ENCODE peak calls at places on chromosomes 6 and 20, in six cellular contexts. Y is kidney, O is Caco-2, K is neural progenitor cell, V is mammary epithelial cell, I is IMR-90. P is an unnamed sample.

GRCh38 chr20:50348118-50348517 is 157.5 kb downstream of the CEBPB start:
- DNase-seq in Y (no peak), O (no peak), K (no peak), I (no peak), V (no peak), P (no peak)

GRCh38 chr6:125815050-125815910 is 24.5 kb downstream of the NCOA7 start:
- DNase-seq in O (no peak), V (no peak), I (no peak), Y (no peak), K (no peak), P (no peak)

GRCh38 chr6:13189710-13190109 is 138.6 kb downstream of the TBC1D7 start:
- DNase-seq in Y (no peak), K (no peak), O (no peak), I (no peak), V (no peak), P (no peak)

GRCh38 chr20:49890651-49891361 is 24.5 kb downstream of the SPATA2 start:
- DNase-seq in I (no peak), V (no peak), O (peak), Y (no peak), K (peak), P (no peak)

GRCh38 chr6:127392301-127392700 is 48.9 kb upstream of the ECHDC1 start:
- DNase-seq in V (peak), O (no peak), Y (no peak), I (no peak), K (no peak), P (no peak)

GRCh38 chr6:13760948-13761347 is 49.3 kb upstream of the RANBP9 start:
- DNase-seq in I (peak), V (peak), Y (no peak), K (no peak), O (no peak), P (peak)

GRCh38 chr6:79864001-79864400 is 83.4 kb downstream of the ELOVL4 start:
- DNase-seq in V (no peak), K (no peak), Y (no peak), I (no peak), O (no peak), P (no peak)

GRCh38 chr6:83590413-83590812 is 78.1 kb downstream of the PRSS35 start:
- DNase-seq in Y (no peak), V (no peak), O (no peak), I (peak), K (no peak), P (peak)

GRCh38 chr6:26235240-26235730 is 129.7 kb upstream of the BTN3A2 start:
- DNase-seq in I (no peak), O (no peak), K (no peak), Y (no peak), V (no peak), P (no peak)

GRCh38 chr6:92231220-92231701 is 1188.1 kb downstream of the EPHA7 start:
- DNase-seq in V (no peak), O (no peak), K (peak), Y (no peak), I (no peak), P (no peak)

GRCh38 chr20:47677314-47678129 is 107.8 kb downstream of the SULF2 start:
- DNase-seq in I (peak), Y (peak), O (peak), V (peak), K (peak), P (no peak)

GRCh38 chr6:106692112-106692822 is 62.9 kb downstream of the QRSL1 start:
- DNase-seq in K (peak), I (peak), Y (peak), O (no peak), V (peak), P (peak)

GRCh38 chr6:35142578-35142977 is 1.4 kb upstream of the TCP11 start:
- DNase-seq in V (peak), Y (no peak), O (no peak), I (peak), K (no peak), P (no peak)

GRCh38 chr20:63202811-63203526 is 13.0 kb downstream of the YTHDF1 start:
- DNase-seq in V (no peak), O (no peak), Y (peak), I (no peak), K (no peak), P (no peak)

GRCh38 chr20:23269954-23270353 is 80.6 kb upstream of the NXT1 start:
- DNase-seq in K (peak), I (no peak), Y (no peak), O (no peak), V (no peak), P (no peak)

GRCh38 chr6:109166643-109167042 is 71.3 kb downstream of the CEP57L1 start:
- DNase-seq in V (no peak), Y (no peak), I (no peak), K (no peak), O (no peak), P (no peak)

GRCh38 chr20:58538752-58539151 is 23.6 kb upstream of the APCDD1L start:
- DNase-seq in K (no peak), V (peak), I (peak), Y (no peak), O (peak), P (no peak)

GRCh38 chr20:61345656-61346055 is 93.6 kb downstream of the CDH4 start:
- DNase-seq in V (no peak), Y (no peak), O (no peak), I (no peak), K (peak), P (no peak)

GRCh38 chr20:36549942-36550796 is 8.8 kb downstream of the MYL9 start:
- DNase-seq in K (no peak), I (no peak), V (no peak), O (no peak), Y (peak), P (no peak)

GRCh38 chr20:8360035-8360434 is 228.0 kb downstream of the PLCB1 start:
- DNase-seq in I (no peak), O (no peak), K (peak), Y (no peak), V (no peak), P (no peak)

GRCh38 chr6:88808381-88808780 is 155.0 kb downstream of the RNGTT start:
- DNase-seq in V (no peak), O (no peak), I (no peak), K (no peak), Y (no peak), P (no peak)

GRCh38 chr6:80143312-80143960 is 37.0 kb downstream of the BCKDHB start:
- DNase-seq in I (peak), Y (peak), O (no peak), V (peak), K (no peak), P (peak)

GRCh38 chr6:28985396-28986164 is 19.5 kb downstream of the ZNF311 start:
- DNase-seq in V (peak), K (peak), O (peak), I (peak), Y (peak), P (peak)

GRCh38 chr20:64099880-64100565 is 7.3 kb downstream of the NPBWR2 start:
- DNase-seq in V (no peak), Y (no peak), I (no peak), O (no peak), K (no peak), P (no peak)

GRCh38 chr20:48547682-48548081 is 280.1 kb downstream of the PREX1 start:
- DNase-seq in I (no peak), O (peak), V (no peak), Y (no peak), K (no peak), P (no peak)

GRCh38 chr6:52566201-52566600 is 10.7 kb downstream of the TRAM2 start:
- DNase-seq in Y (no peak), K (no peak), I (no peak), O (no peak), V (no peak), P (no peak)

GRCh38 chr6:34439442-34439841 is 13.6 kb upstream of the RPS10 start:
- DNase-seq in I (no peak), O (no peak), K (no peak), Y (no peak), V (no peak), P (no peak)

GRCh38 chr20:43586641-43587040 is 4.1 kb upstream of the IFT52 start:
- DNase-seq in O (no peak), Y (no peak), V (no peak), K (no peak), I (no peak), P (no peak)

GRCh38 chr6:81753709-81754678 is 1.5 kb upstream of the TENT5A start:
- DNase-seq in Y (peak), O (peak), K (peak), V (peak), I (peak), P (no peak)
- H3K4me3 ChIP-seq in Y (peak), O (peak), K (peak), V (peak), I (peak), P (peak)

GRCh38 chr6:41576667-41577066 is 30.5 kb downstream of the FOXP4 start:
- DNase-seq in O (no peak), Y (no peak), K (no peak), I (no peak), V (no peak), P (no peak)

GRCh38 chr6:41577356-41577864 is 31.2 kb downstream of the FOXP4 start:
- DNase-seq in I (no peak), V (no peak), O (no peak), Y (no peak), K (no peak), P (no peak)

GRCh38 chr6:41578714-41579610 is 32.8 kb downstream of the FOXP4 start:
- DNase-seq in V (no peak), I (peak), O (peak), Y (no peak), K (peak), P (no peak)

GRCh38 chr6:41575598-41575997 is 29.4 kb downstream of the FOXP4 start:
- DNase-seq in Y (no peak), I (no peak), O (no peak), V (no peak), K (no peak), P (no peak)

DNA sequence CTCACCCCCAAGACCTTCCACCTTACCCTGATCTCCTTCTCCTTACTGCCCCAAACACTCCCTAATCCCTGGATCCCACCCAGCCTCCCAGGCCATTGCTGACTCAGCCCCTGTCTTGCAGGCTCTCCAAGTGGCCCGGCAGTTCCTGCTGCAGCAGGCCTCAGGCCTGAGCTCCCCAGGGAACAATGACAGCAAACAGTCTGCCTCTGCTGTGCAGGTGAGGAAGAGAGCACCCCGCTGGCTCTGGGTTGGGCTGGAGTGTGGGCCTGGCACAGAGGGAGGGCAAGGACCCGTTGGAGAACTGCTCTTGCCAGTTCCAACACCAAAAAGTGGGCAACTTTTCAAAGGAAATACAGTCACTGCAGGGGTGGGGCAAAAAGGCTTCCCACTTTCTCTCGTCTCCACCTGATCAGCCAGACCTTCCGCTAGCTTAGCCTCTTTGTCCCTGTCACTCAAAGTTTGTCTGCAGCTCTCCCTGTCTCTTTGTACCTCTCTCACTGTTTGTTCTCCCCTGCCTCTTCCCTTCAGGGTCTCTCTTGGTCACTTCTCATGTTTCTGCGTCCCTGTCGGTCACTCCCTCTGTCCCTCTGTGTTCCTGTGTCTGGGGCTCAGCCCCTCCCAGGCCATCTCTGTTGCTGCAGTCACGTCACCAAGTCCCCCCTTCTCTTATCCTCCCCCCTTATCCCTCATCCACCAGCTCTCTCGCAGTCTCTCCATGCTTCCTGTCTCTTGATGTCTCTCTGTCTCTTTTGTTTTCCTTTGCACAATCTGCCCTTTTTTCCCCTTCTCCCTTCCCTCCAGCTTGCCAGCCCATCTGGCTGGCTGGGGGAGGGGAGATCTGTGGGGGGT is 31.9 kb downstream of the FOXP4 start:
- DNase-seq in O (no peak), K (peak), I (peak), V (peak), Y (no peak), P (no peak)
- H3K4me3 ChIP-seq in O (no peak), K (peak), I (peak), V (no peak), Y (no peak), P (no peak)

DNA sequence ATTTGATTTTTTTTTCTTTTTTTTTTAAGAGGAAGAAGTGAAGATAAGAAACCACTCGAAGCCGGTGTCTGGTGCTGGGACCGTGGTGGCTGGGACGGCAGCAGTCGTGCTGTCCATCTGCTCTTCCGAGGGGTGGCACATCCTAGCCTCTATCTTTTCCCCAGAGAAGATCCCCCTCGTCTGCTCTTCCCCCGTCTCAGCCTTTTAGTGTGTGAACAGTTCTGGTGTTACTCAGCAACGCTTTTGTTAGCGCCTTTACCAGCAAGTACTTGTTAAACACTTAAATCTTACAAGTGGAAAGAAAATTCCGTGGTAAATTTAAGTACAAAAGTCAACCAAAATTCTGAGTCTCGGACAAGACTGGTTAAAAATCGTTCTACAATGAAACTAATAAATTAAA is 90.1 kb downstream of the RSPH3 start:
- DNase-seq in Y (no peak), I (no peak), K (peak), V (no peak), O (no peak), P (no peak)
- H3K4me3 ChIP-seq in Y (no peak), I (no peak), K (peak), V (no peak), O (no peak), P (no peak)

GRCh38 chr6:69984506-69984905 is 118.2 kb downstream of the COL19A1 start:
- DNase-seq in O (no peak), I (no peak), K (no peak), Y (no peak), V (no peak), P (no peak)

GRCh38 chr6:69988458-69989126 is 122.2 kb downstream of the COL19A1 start:
- DNase-seq in O (no peak), V (no peak), K (no peak), Y (no peak), I (no peak), P (no peak)

GRCh38 chr6:69985180-69985579 is 118.8 kb downstream of the COL19A1 start:
- DNase-seq in O (no peak), V (peak), I (no peak), Y (no peak), K (no peak), P (peak)

DNA sequence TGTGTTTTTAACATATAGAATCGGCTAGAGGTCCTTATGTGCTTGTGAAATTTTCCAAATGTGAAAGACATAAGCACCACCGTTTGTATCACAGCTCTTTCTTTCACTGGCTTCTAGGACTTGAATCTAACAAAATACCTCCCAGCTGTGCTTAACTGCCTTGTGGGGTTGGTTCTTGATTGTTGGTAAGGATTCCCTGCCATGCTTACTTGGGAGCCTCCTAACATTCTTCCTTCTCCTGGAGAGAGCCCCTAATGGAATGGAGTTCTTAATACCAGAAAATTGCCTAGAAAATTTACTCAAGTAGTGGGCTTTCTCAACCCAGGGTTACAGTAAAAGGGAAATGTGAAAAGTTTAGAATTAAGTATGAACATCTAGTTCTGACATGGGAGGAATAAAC is 121.2 kb downstream of the COL19A1 start:
- DNase-seq in K (no peak), O (no peak), Y (no peak), I (no peak), V (no peak), P (no peak)
- H3K4me3 ChIP-seq in K (no peak), O (no peak), Y (no peak), I (no peak), V (no peak), P (no peak)

GRCh38 chr6:169085466-169085865 is 168.2 kb downstream of the THBS2 start:
- DNase-seq in I (no peak), V (no peak), K (no peak), Y (no peak), O (no peak), P (no peak)

GRCh38 chr6:169084067-169084466 is 169.6 kb downstream of the THBS2 start:
- DNase-seq in O (no peak), V (no peak), Y (no peak), K (no peak), I (no peak), P (no peak)

GRCh38 chr6:169086020-169086419 is 167.6 kb downstream of the THBS2 start:
- DNase-seq in V (peak), O (no peak), I (no peak), Y (no peak), K (no peak), P (no peak)

GRCh38 chr6:169088761-169089160 is 164.9 kb downstream of the THBS2 start:
- DNase-seq in O (no peak), V (no peak), Y (no peak), K (no peak), I (no peak), P (no peak)

GRCh38 chr6:169087436-169088046 is 166.1 kb downstream of the THBS2 start:
- DNase-seq in V (no peak), O (no peak), Y (no peak), K (no peak), I (peak), P (no peak)
- H3K4me3 ChIP-seq in V (no peak), O (no peak), Y (no peak), K (no peak), I (no peak), P (no peak)

P was measured in skeletal muscle cell.